ENCODE peak calls at places on chromosomes 13 and 19, in seven cellular contexts. Y is mesendoderm; G is lung; W is CD4-positive, CD25-positive, alpha-beta regulatory T cell; X is left lung; L is A549; J is mammary epithelial cell. E is an unnamed sample.

GRCh38 chr13:41561179-41561578 is 103.8 kb downstream of the RGCC start:
- DNase-seq in X (no peak), J (no peak), W (no peak), G (peak; percentile 49), L (no peak), Y (no peak), E (peak; percentile 76)

GRCh38 chr19:33666196-33666595 is 44.4 kb downstream of the CHST8 start:
- DNase-seq in G (no peak), W (no peak), L (no peak), X (no peak), J (no peak), Y (no peak), E (no peak)

GRCh38 chr19:34974631-34975030 is 10.6 kb upstream of the ZNF792 start:
- DNase-seq in L (no peak), J (no peak), G (no peak), Y (no peak), W (no peak), X (no peak), E (peak; percentile 26)

GRCh38 chr13:85935868-85936467 is 136.7 kb upstream of the SLITRK6 start:
- DNase-seq in W (no peak), Y (peak; percentile 15), L (no peak), G (no peak), X (no peak), J (no peak), E (no peak)

GRCh38 chr13:40812102-40812501 is 22.7 kb downstream of the SLC25A15 start:
- DNase-seq in Y (no peak), J (no peak), L (no peak), W (no peak), X (no peak), G (no peak), E (no peak)

GRCh38 chr19:58555920-58556632 is 1.2 kb upstream of the CHMP2A start:
- DNase-seq in G (no peak), W (no peak), J (no peak), Y (no peak), L (no peak), X (no peak), E (no peak)

GRCh38 chr19:33441277-33441699 is 67.8 kb downstream of the CEBPG start:
- DNase-seq in J (no peak), X (peak; percentile 70), Y (no peak), L (no peak), G (no peak), W (no peak), E (no peak)

GRCh38 chr19:48560095-48560530 is 8.1 kb downstream of the SULT2B1 start:
- DNase-seq in J (no peak), G (no peak), X (no peak), W (no peak), L (no peak), Y (peak; percentile 54), E (no peak)

GRCh38 chr13:106499905-106500304 is 35.6 kb downstream of the EFNB2 start:
- DNase-seq in L (no peak), W (no peak), X (no peak), G (no peak), Y (no peak), J (no peak), E (no peak)

GRCh38 chr13:31538067-31539042 is 201.0 kb upstream of the RXFP2 start:
- DNase-seq in L (no peak), G (no peak), X (no peak), W (no peak), J (peak; percentile 8), Y (peak; percentile 56), E (peak; percentile 79)

GRCh38 chr13:70490320-70490935 is 382.2 kb upstream of the KLHL1 start:
- DNase-seq in X (no peak), J (no peak), G (no peak), W (no peak), Y (peak; percentile 19), L (no peak), E (no peak)

GRCh38 chr13:102846261-102847015 is 606 bp downstream of the ERCC5 start:
- DNase-seq in W (peak; percentile 43), X (peak; percentile 72), J (peak; percentile 35), L (peak; percentile 5), G (peak; percentile 40), Y (peak; percentile 29), E (peak; percentile 79)

GRCh38 chr19:58386576-58387337 is at the start of gene RPS5:
- DNase-seq in G (peak; percentile 97), J (peak; percentile 98), Y (peak; percentile 99), W (peak; percentile 94), L (peak; percentile 100), X (peak; percentile 95), E (peak; percentile 100)

GRCh38 chr13:102580552-102581169 is 16.1 kb upstream of the TPP2 start:
- DNase-seq in G (no peak), L (no peak), J (peak; percentile 51), X (no peak), W (peak; percentile 21), Y (peak; percentile 65), E (peak; percentile 78)

GRCh38 chr13:28528848-28529247 is 33.9 kb upstream of the FLT1 start:
- DNase-seq in L (no peak), X (no peak), W (no peak), Y (no peak), G (no peak), J (no peak), E (no peak)

GRCh38 chr19:38661996-38662395 is 14.5 kb downstream of the ACTN4 start:
- DNase-seq in X (no peak), W (no peak), G (peak; percentile 72), J (peak; percentile 94), L (no peak), Y (peak; percentile 68), E (no peak)

GRCh38 chr19:29745253-29745652 is 30.2 kb upstream of the C19orf12 start:
- DNase-seq in Y (peak; percentile 37), G (no peak), W (no peak), L (no peak), J (no peak), X (no peak), E (peak; percentile 7)

GRCh38 chr13:80361883-80362327 is 21.0 kb upstream of the SPRY2 start:
- DNase-seq in W (no peak), Y (peak; percentile 96), J (peak; percentile 66), X (no peak), L (no peak), G (no peak), E (no peak)

GRCh38 chr13:40624338-40624737 is 42.1 kb downstream of the FOXO1 start:
- DNase-seq in Y (peak; percentile 78), J (peak; percentile 36), X (no peak), L (no peak), W (peak; percentile 25), G (no peak), E (peak; percentile 43)

GRCh38 chr13:44844786-44845185 is 144.5 kb downstream of the NUFIP1 start:
- DNase-seq in L (no peak), J (peak; percentile 58), X (no peak), G (no peak), W (no peak), Y (no peak), E (no peak)

GRCh38 chr13:56351041-56351440 is 789.7 kb upstream of the PRR20A start:
- DNase-seq in W (no peak), X (no peak), G (no peak), Y (peak; percentile 48), J (no peak), L (no peak), E (no peak)

GRCh38 chr19:49932041-49932451 is 2.7 kb upstream of the NUP62 start:
- DNase-seq in Y (no peak), G (no peak), L (no peak), W (no peak), J (peak; percentile 76), X (no peak), E (no peak)
- H3K4me3 ChIP-seq in Y (no peak overlapping the region), G (no peak overlapping the region), L (no peak overlapping the region), W (peak overlapping the region; percentile 18), J (no peak overlapping the region), X (no peak overlapping the region), E (no peak overlapping the region)

GRCh38 chr19:1363599-1363998 is 20.1 kb upstream of the NDUFS7 start:
- DNase-seq in Y (no peak), G (no peak), X (no peak), J (no peak), L (no peak), W (no peak), E (no peak)

GRCh38 chr19:1360126-1360817 is 23.4 kb upstream of the NDUFS7 start:
- DNase-seq in W (no peak), G (no peak), J (no peak), L (no peak), Y (no peak), X (no peak), E (no peak)

GRCh38 chr19:1362385-1363257 is 21.1 kb upstream of the NDUFS7 start:
- DNase-seq in J (no peak), G (no peak), L (no peak), X (no peak), W (no peak), Y (no peak), E (no peak)

GRCh38 chr19:1360818-1361461 is 22.8 kb upstream of the NDUFS7 start:
- DNase-seq in W (no peak), Y (no peak), L (no peak), J (peak; percentile 26), G (peak; percentile 48), X (no peak), E (peak; percentile 91)

GRCh38 chr19:1361601-1362384 is 21.9 kb upstream of the NDUFS7 start:
- DNase-seq in J (no peak), G (no peak), W (no peak), X (no peak), L (no peak), Y (no peak), E (peak; percentile 77)
- H3K4me1 ChIP-seq in J (peaks cover 19% of the 10 kb centered on the region), G (peaks cover 10% of the 10 kb centered on the region), W (peaks cover 17% of the 10 kb centered on the region), X (peaks cover 38% of the 10 kb centered on the region), L (peaks cover 9% of the 10 kb centered on the region), Y (no peaks in the 10 kb centered on the region), E (peaks cover 22% of the 10 kb centered on the region)

DNA sequence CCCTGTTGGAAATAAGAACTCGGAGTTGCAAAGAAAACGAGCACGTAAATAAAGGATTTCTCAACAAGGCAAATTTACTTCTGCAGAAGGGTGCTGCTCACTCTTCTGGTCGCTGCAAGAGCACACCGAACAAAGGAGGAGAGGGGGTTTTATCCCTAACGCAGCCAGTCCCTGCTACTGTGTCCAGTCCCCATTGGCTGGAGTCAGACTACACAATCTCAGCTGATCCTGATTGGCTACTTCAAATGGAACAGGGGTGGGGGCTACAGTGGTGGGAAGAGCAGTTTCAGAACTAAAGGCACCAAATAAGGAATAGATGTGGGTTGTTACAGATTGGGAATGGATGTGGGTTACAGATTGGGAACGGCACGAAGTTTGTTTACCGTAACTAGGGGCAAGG is 63.9 kb upstream of the MCF2L start:
- DNase-seq in J (no peak), G (no peak), W (no peak), X (no peak), Y (no peak), L (no peak), E (no peak)
- H3K4me3 ChIP-seq in J (no peak overlapping the region), G (no peak overlapping the region), W (no peak overlapping the region), X (no peak overlapping the region), Y (no peak overlapping the region), L (no peak overlapping the region), E (no peak overlapping the region)

GRCh38 chr19:14078406-14078805 is 5.8 kb downstream of the MISP3 start:
- DNase-seq in G (no peak), J (no peak), Y (no peak), X (no peak), W (no peak), L (no peak), E (peak; percentile 47)

GRCh38 chr19:14070268-14071050 is 2.1 kb upstream of the MISP3 start:
- DNase-seq in G (no peak), W (no peak), J (no peak), Y (no peak), L (no peak), X (no peak), E (no peak)

GRCh38 chr19:14073925-14074838 is 1.6 kb downstream of the MISP3 start:
- DNase-seq in G (no peak), J (peak; percentile 60), Y (no peak), W (no peak), L (no peak), X (no peak), E (peak; percentile 59)

GRCh38 chr19:14072535-14073231 is at the start of gene MISP3:
- DNase-seq in G (peak; percentile 72), W (no peak), X (peak; percentile 93), J (peak; percentile 42), Y (no peak), L (no peak), E (peak; percentile 62)

GRCh38 chr19:14073232-14073924 is 792 bp downstream of the MISP3 start:
- DNase-seq in L (no peak), X (peak; percentile 95), J (peak; percentile 74), W (peak; percentile 64), G (peak; percentile 77), Y (peak; percentile 72), E (peak; percentile 92)
- H3K4me1 ChIP-seq in L (peaks cover 4% of the 10 kb centered on the region), X (peaks cover 63% of the 10 kb centered on the region), J (peaks cover 26% of the 10 kb centered on the region), W (peaks cover 36% of the 10 kb centered on the region), G (peaks cover 8% of the 10 kb centered on the region), Y (peaks cover 1% of the 10 kb centered on the region), E (peaks cover 6% of the 10 kb centered on the region)